ENCODE peak calls at places on chromosomes 7 and 10, in four cellular contexts. K is HL-60, A is K562, P is GM12878. J is an unnamed sample.

GRCh38 chr7:47460251-47460989 is 121.5 kb downstream of the TNS3 start:
- DNase-seq in P (no peak), K (no peak), A (no peak), J (no peak)

GRCh38 chr7:148135106-148135505 is 455.5 kb upstream of the C7orf33 start:
- DNase-seq in A (no peak), K (no peak), P (no peak), J (no peak)

GRCh38 chr7:98217623-98218582 is 6.7 kb downstream of the BHLHA15 start:
- DNase-seq in P (no peak), K (no peak), A (peak), J (no peak)

GRCh38 chr7:73742338-73742752 is 3.7 kb upstream of the ABHD11 start:
- DNase-seq in A (no peak), P (no peak), K (no peak), J (no peak)

GRCh38 chr7:140165422-140165821 is 11.4 kb downstream of the KDM7A start:
- DNase-seq in P (no peak), K (no peak), A (no peak), J (no peak)

GRCh38 chr7:44375236-44375699 is 49.9 kb upstream of the CAMK2B start:
- DNase-seq in A (peak), P (no peak), K (no peak), J (no peak)

GRCh38 chr7:15049157-15049556 is 146.6 kb upstream of the DGKB start:
- DNase-seq in P (no peak), A (no peak), K (no peak), J (no peak)

GRCh38 chr7:75565129-75565528 is 73.0 kb downstream of the SPDYE5 start:
- DNase-seq in A (no peak), P (no peak), K (no peak), J (no peak)

GRCh38 chr7:120041798-120042197 is 231.2 kb upstream of the KCND2 start:
- DNase-seq in P (no peak), A (no peak), K (no peak), J (no peak)

GRCh38 chr7:82443801-82444219 is 233 bp upstream of the CACNA2D1 start:
- DNase-seq in P (no peak), A (no peak), K (no peak), J (peak)

GRCh38 chr10:35639651-35640311 is 2.3 kb downstream of the FZD8 start:
- DNase-seq in P (no peak), A (no peak), K (no peak), J (no peak)

GRCh38 chr10:15167411-15168295 is 840 bp downstream of the NMT2 start:
- DNase-seq in A (peak), K (no peak), P (no peak), J (peak)

GRCh38 chr7:152760384-152761115 is 998 bp downstream of the ACTR3B start:
- DNase-seq in A (peak), K (no peak), P (no peak), J (no peak)

GRCh38 chr10:100303724-100304319 is 17.3 kb upstream of the BLOC1S2 start:
- DNase-seq in P (no peak), A (peak), K (no peak), J (no peak)

GRCh38 chr10:74238031-74238431 is 87.0 kb downstream of the ADK start:
- DNase-seq in K (no peak), P (no peak), A (no peak), J (no peak)

GRCh38 chr7:90933984-90934383 is 330.2 kb upstream of the FZD1 start:
- DNase-seq in K (no peak), P (no peak), A (no peak), J (no peak)

GRCh38 chr7:129073738-129074137 is 18.8 kb upstream of the TNPO3 start:
- DNase-seq in A (no peak), K (no peak), P (no peak), J (no peak)

GRCh38 chr7:3013975-3014792 is 29.5 kb downstream of the CARD11 start:
- DNase-seq in A (no peak), K (no peak), P (no peak), J (no peak)

GRCh38 chr7:2110586-2111396 is 122.0 kb downstream of the MAD1L1 start:
- DNase-seq in K (no peak), A (no peak), P (no peak), J (no peak)

GRCh38 chr7:32163141-32163806 is 93.1 kb upstream of the PDE1C start:
- DNase-seq in P (no peak), K (no peak), A (peak), J (no peak)

GRCh38 chr7:30253796-30254165 is 30.6 kb upstream of the ZNRF2 start:
- DNase-seq in A (no peak), P (no peak), K (no peak), J (no peak)

GRCh38 chr7:155992107-155992506 is 179.8 kb upstream of the SHH start:
- DNase-seq in K (no peak), A (no peak), P (no peak), J (no peak)

GRCh38 chr10:97450828-97451227 is 4.9 kb downstream of the ZDHHC16 start:
- DNase-seq in K (no peak), A (no peak), P (no peak), J (no peak)

GRCh38 chr10:129105266-129105665 is 361.8 kb upstream of the MGMT start:
- DNase-seq in K (no peak), A (no peak), P (no peak), J (no peak)

GRCh38 chr10:49254556-49255318 is 44.2 kb upstream of the C10orf71 start:
- DNase-seq in A (no peak), K (no peak), P (no peak), J (no peak)
- TF ChIP-seq SPI1 in A (no peak), K (no peak), P (no peak), J (no peak)

GRCh38 chr7:114922151-114922651 is 307 bp downstream of the MDFIC start:
- DNase-seq in K (no peak), P (no peak), A (no peak), J (peak)
- TF ChIP-seq SPI1 in K (no peak), P (no peak), A (no peak), J (no peak)

DNA sequence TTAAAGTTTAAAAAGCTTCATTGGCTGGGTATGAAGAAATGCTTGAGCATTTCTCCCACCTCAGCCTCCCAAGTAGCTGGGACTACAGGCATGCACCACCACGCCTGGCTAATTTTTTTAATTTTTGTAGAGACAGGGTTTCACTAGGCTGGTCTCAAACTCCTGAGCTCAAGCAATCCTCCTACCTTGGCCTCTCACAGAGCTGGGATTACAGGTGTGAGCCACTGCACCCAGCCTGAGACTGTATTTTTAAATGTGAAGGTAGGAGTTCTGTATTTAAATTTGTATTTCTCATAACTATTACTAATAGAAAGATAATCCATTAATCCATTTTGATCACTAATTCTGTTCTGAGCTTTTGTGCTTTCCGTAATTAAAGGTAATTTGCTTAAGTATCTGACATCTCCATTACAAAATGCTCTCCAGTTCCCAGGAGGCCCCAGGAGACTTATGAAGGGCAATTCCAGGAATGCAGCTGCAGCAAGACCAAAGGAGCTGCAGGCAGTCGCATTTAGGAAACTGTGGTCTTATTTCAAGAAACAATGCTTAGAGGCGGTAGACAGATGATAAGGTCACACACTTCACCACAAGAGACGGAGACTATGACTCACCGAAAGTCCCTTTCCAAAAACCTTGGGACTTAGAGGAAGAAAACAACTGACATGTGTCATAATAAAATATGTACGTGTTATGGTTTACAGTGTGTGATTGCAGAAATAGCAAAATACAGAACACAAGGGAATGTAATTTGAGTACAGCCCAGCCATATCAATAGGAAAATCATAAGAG is 23.3 kb downstream of the YAE1 start:
- DNase-seq in K (peak), P (peak), A (peak), J (no peak)
- TF ChIP-seq SPI1 in K (no peak), P (no peak), A (no peak), J (no peak)

DNA sequence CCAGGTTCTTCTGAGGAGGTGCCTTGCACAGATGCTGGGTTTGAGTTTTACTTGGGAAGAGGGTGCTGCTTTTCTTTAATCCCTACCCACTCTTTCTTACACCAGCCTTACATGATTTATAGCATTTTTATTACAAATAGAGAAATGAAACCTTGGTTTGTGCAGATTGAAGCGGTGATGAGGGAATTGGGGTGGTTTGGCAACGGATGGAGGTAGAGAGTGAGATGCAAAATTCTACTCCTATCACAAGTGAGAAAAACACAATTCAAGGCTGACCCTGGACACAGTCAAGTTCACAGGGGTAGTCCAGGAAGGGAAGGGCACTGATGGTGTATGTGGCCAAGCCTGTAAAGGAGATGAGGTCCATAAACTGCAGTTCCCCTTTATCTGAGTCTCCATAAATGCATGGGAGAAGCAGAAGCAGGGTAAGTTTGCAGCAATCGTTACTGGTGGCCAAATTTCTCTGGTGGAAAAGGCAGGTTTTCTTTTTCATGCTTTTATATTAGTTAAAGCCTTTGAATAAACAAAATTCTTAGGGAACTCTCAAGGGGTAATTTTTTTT is 214.3 kb downstream of the JAZF1 start:
- DNase-seq in K (no peak), P (no peak), A (no peak), J (no peak)
- TF ChIP-seq SPI1 in K (peak), P (peak), A (no peak), J (no peak)

GRCh38 chr10:123289432-123289831 is 135.2 kb downstream of the BUB3 start:
- DNase-seq in A (no peak), K (no peak), P (no peak), J (no peak)

GRCh38 chr10:123284022-123284421 is 129.8 kb downstream of the BUB3 start:
- DNase-seq in K (no peak), P (no peak), A (no peak), J (no peak)

GRCh38 chr10:123287594-123288247 is 133.5 kb downstream of the BUB3 start:
- DNase-seq in A (no peak), P (no peak), K (no peak), J (no peak)
- TF ChIP-seq SPI1 in A (no peak), P (no peak), K (no peak), J (no peak)

GRCh38 chr10:110403593-110403992 is 94.1 kb upstream of the DUSP5 start:
- DNase-seq in P (no peak), K (no peak), A (no peak), J (no peak)
- TF ChIP-seq SPI1 in P (no peak), K (no peak), A (no peak), J (no peak)

GRCh38 chr10:12507165-12507870 is 158.0 kb downstream of the CAMK1D start:
- DNase-seq in K (no peak), P (no peak), A (no peak), J (no peak)
- TF ChIP-seq SPI1 in K (no peak), P (peak), A (no peak), J (no peak)

J was measured in GM12891.